ENCODE peak calls at places on chromosomes 7 and 10, in seven cellular contexts. H, I, L, Z, O, Q and W are unnamed samples.

GRCh38 chr10:5775705-5776104 is 37.5 kb downstream of the GDI2 start:
- DNase-seq in Q (no peak), O (no peak), L (peak), H (no peak), Z (peak), I (no peak), W (no peak)

GRCh38 chr7:133299620-133300019 is 46.7 kb downstream of the EXOC4 start:
- DNase-seq in L (no peak), Z (no peak), O (no peak), I (no peak), Q (no peak), H (no peak), W (no peak)

GRCh38 chr7:151592868-151593486 is 73.3 kb upstream of the RHEB start:
- DNase-seq in I (peak), H (no peak), O (no peak), L (no peak), Q (no peak), Z (no peak), W (no peak)

GRCh38 chr10:110392860-110393732 is 88.4 kb upstream of the SMNDC1 start:
- DNase-seq in Q (peak), I (peak), H (no peak), Z (no peak), O (peak), L (no peak), W (peak)

GRCh38 chr10:79027147-79028055 is 41.4 kb upstream of the ZMIZ1 start:
- DNase-seq in I (no peak), O (peak), L (peak), H (peak), Q (no peak), Z (no peak), W (no peak)

GRCh38 chr10:32256613-32257437 is 90.1 kb downstream of the EPC1 start:
- DNase-seq in H (peak), I (peak), O (peak), Q (peak), Z (peak), L (peak), W (peak)

GRCh38 chr7:29598607-29599006 is 35.0 kb downstream of the PRR15 start:
- DNase-seq in Q (no peak), H (peak), L (no peak), O (no peak), Z (no peak), I (no peak), W (no peak)

GRCh38 chr7:75924251-75924650 is 9.3 kb downstream of the POR start:
- DNase-seq in O (no peak), H (no peak), I (no peak), Q (no peak), L (no peak), Z (no peak), W (no peak)

GRCh38 chr7:128869138-128869943 is 6.7 kb downstream of the ATP6V1F start:
- DNase-seq in Q (peak), H (peak), I (peak), O (peak), L (peak), Z (peak), W (peak)

GRCh38 chr7:130918129-130919052 is 184.4 kb upstream of the KLF14 start:
- DNase-seq in O (no peak), I (no peak), Q (no peak), L (no peak), H (no peak), Z (no peak), W (no peak)

GRCh38 chr7:110621289-110621688 is 469.6 kb upstream of the LRRN3 start:
- DNase-seq in O (no peak), Q (no peak), H (peak), L (no peak), Z (no peak), I (no peak), W (no peak)

GRCh38 chr7:18241543-18242231 is 214.0 kb upstream of the PRPS1L1 start:
- DNase-seq in O (no peak), Z (no peak), Q (no peak), I (no peak), L (no peak), H (peak), W (no peak)

GRCh38 chr10:21888959-21889358 is 114.6 kb downstream of the DNAJC1 start:
- DNase-seq in L (no peak), O (no peak), Q (no peak), H (peak), I (no peak), Z (peak), W (no peak)

GRCh38 chr10:128070721-128071416 is 55.4 kb downstream of the MKI67 start:
- DNase-seq in H (no peak), Z (no peak), Q (no peak), L (no peak), O (no peak), I (no peak), W (no peak)

GRCh38 chr7:152761116-152761748 is 1.7 kb downstream of the ACTR3B start:
- DNase-seq in I (no peak), O (no peak), Z (peak), L (no peak), H (no peak), Q (no peak), W (no peak)

GRCh38 chr10:3325954-3326353 is 153.4 kb upstream of the PITRM1 start:
- DNase-seq in Z (no peak), H (no peak), Q (no peak), O (no peak), I (no peak), L (no peak), W (no peak)

GRCh38 chr10:32000937-32001336 is 55.3 kb downstream of the KIF5B start:
- DNase-seq in O (no peak), L (no peak), H (no peak), I (no peak), Q (no peak), Z (no peak), W (no peak)

GRCh38 chr7:134669845-134670373 is 23.3 kb downstream of the BPGM start:
- DNase-seq in Q (no peak), I (peak), H (peak), Z (peak), L (peak), O (no peak), W (peak)

GRCh38 chr7:40133561-40134427 is 628 bp downstream of the MPLKIP start:
- DNase-seq in Q (no peak), L (no peak), O (no peak), H (no peak), I (peak), Z (no peak), W (peak)